ENCODE peak calls at places on chromosomes 12 and 14, in six cellular contexts. X is T-helper 2 cell; S is C1 segment of cervical spinal cord; N is activated CD4-positive, alpha-beta T cell treated with anti-CD3 and anti-CD28 coated beads for 24 hours; E is kidney epithelial cell; G is NAMALWA. F is an unnamed sample.

GRCh38 chr12:106205208-106206069 is 42.4 kb downstream of the CKAP4 start:
- DNase-seq in G (no peak), E (no peak), X (no peak), N (no peak), S (no peak), F (peak)

GRCh38 chr14:36647827-36648753 is 13.6 kb upstream of the PAX9 start:
- DNase-seq in N (no peak), X (no peak), E (no peak), G (no peak), S (no peak), F (peak)

GRCh38 chr14:45298427-45299117 is 45.6 kb upstream of the MIS18BP1 start:
- DNase-seq in X (no peak), N (no peak), E (no peak), S (no peak), G (no peak), F (no peak)

GRCh38 chr12:112285600-112286401 is 96.4 kb downstream of the HECTD4 start:
- DNase-seq in X (no peak), E (no peak), S (no peak), N (no peak), G (no peak), F (no peak)

GRCh38 chr12:130266751-130267150 is 70.9 kb upstream of the PIWIL1 start:
- DNase-seq in E (no peak), X (no peak), S (no peak), G (no peak), N (no peak), F (no peak)

GRCh38 chr12:53062011-53062961 is 12.4 kb downstream of the TNS2 start:
- DNase-seq in S (no peak), E (no peak), N (no peak), G (no peak), X (no peak), F (no peak)

GRCh38 chr12:20798561-20798960 is 11.9 kb upstream of the SLCO1B3 start:
- DNase-seq in N (no peak), G (peak), E (no peak), X (no peak), S (no peak), F (peak)

GRCh38 chr12:60194682-60195081 is 598.9 kb downstream of the SLC16A7 start:
- DNase-seq in S (no peak), G (no peak), E (no peak), X (no peak), N (no peak), F (no peak)

GRCh38 chr12:102249073-102249854 is 51.6 kb upstream of the PMCH start:
- DNase-seq in E (no peak), X (no peak), N (no peak), S (no peak), G (no peak), F (no peak)

GRCh38 chr12:64390275-64390851 is at the start of gene C12orf56:
- DNase-seq in N (no peak), X (no peak), G (no peak), E (no peak), S (no peak), F (peak)

GRCh38 chr12:131065279-131065678 is 111.6 kb downstream of the ADGRD1 start:
- DNase-seq in X (no peak), E (no peak), G (no peak), S (no peak), N (no peak), F (no peak)

GRCh38 chr14:69285661-69286255 is 25.8 kb downstream of the GALNT16 start:
- DNase-seq in E (no peak), N (no peak), S (no peak), G (no peak), X (no peak), F (no peak)

GRCh38 chr14:104341532-104342434 is 203.4 kb downstream of the KIF26A start:
- DNase-seq in X (no peak), E (no peak), N (peak), S (no peak), G (peak), F (peak)

GRCh38 chr14:49950275-49951250 is 57.7 kb downstream of the ARF6 start:
- DNase-seq in S (no peak), N (no peak), E (no peak), X (no peak), G (no peak), F (peak)